ENCODE peak calls at places on chromosomes 16 and 17, in six cellular contexts. H, F, L, W, Z and M are unnamed samples.

GRCh38 chr17:74158761-74159160 is 44.7 kb upstream of the RPL38 start:
- DNase-seq in H (no peak), F (no peak), L (no peak), W (no peak), Z (no peak), M (no peak)

GRCh38 chr17:44865231-44865660 is 17.6 kb downstream of the HIGD1B start:
- DNase-seq in H (peak), F (peak), L (peak), W (peak), Z (peak), M (peak)

GRCh38 chr16:80518436-80518835 is 22.4 kb upstream of the DYNLRB2 start:
- DNase-seq in H (no peak), F (no peak), L (peak), W (no peak), Z (no peak), M (no peak)

GRCh38 chr16:75494696-75495601 is at the start of gene CHST6:
- DNase-seq in H (no peak), F (no peak), L (peak), W (peak), Z (peak), M (no peak)

GRCh38 chr16:49465661-49466528 is 92.3 kb downstream of the C16orf78 start:
- DNase-seq in H (peak), F (no peak), L (no peak), W (no peak), Z (no peak), M (no peak)

GRCh38 chr16:19203374-19203966 is 35.4 kb downstream of the SYT17 start:
- DNase-seq in H (peak), F (no peak), L (no peak), W (no peak), Z (no peak), M (peak)

GRCh38 chr16:85090166-85090565 is 22.1 kb downstream of the CIBAR2 start:
- DNase-seq in H (no peak), F (no peak), L (no peak), W (no peak), Z (no peak), M (no peak)

GRCh38 chr16:67963325-67964321 is 4.8 kb downstream of the SLC12A4 start:
- DNase-seq in H (no peak), F (no peak), L (no peak), W (no peak), Z (no peak), M (no peak)

GRCh38 chr16:66551362-66551761 is 1.0 kb upstream of the CKLF start:
- DNase-seq in H (peak), F (peak), L (peak), W (no peak), Z (peak), M (no peak)

GRCh38 chr17:57075193-57075592 is 9.9 kb upstream of the AKAP1 start:
- DNase-seq in H (no peak), F (no peak), L (no peak), W (no peak), Z (no peak), M (no peak)

GRCh38 chr17:7393613-7394451 is 493 bp downstream of the PLSCR3 start:
- DNase-seq in H (peak), F (no peak), L (peak), W (no peak), Z (no peak), M (no peak)

GRCh38 chr17:35849469-35850348 is 19.0 kb downstream of the HEATR9 start:
- DNase-seq in H (peak), F (peak), L (peak), W (peak), Z (peak), M (no peak)

GRCh38 chr17:17836818-17837379 is at the start of gene SREBF1:
- DNase-seq in H (peak), F (peak), L (peak), W (no peak), Z (peak), M (no peak)

GRCh38 chr17:77492446-77493237 is 351.9 kb downstream of the SEC14L1 start:
- DNase-seq in H (no peak), F (no peak), L (no peak), W (no peak), Z (no peak), M (no peak)

GRCh38 chr16:12437761-12438440 is 365.8 kb downstream of the CPPED1 start:
- DNase-seq in H (no peak), F (no peak), L (no peak), W (no peak), Z (no peak), M (no peak)

GRCh38 chr17:48545022-48545376 is at the start of gene HOXB2:
- DNase-seq in H (no peak), F (no peak), L (no peak), W (no peak), Z (no peak), M (no peak)

GRCh38 chr17:78343433-78344201 is 16.3 kb downstream of the SOCS3 start:
- DNase-seq in H (peak), F (peak), L (peak), W (no peak), Z (no peak), M (no peak)

GRCh38 chr17:1055751-1056645 is 59.1 kb downstream of the TIMM22 start:
- DNase-seq in H (no peak), F (no peak), L (peak), W (peak), Z (peak), M (peak)

GRCh38 chr16:31200821-31201510 is 1.6 kb downstream of the PYCARD start:
- DNase-seq in H (peak), F (no peak), L (peak), W (no peak), Z (no peak), M (no peak)

GRCh38 chr16:3187798-3188674 is at the start of gene OR1F1:
- DNase-seq in H (no peak), F (peak), L (peak), W (no peak), Z (no peak), M (no peak)

GRCh38 chr16:4239682-4240175 is 2.2 kb downstream of the SRL start:
- DNase-seq in H (no peak), F (no peak), L (no peak), W (no peak), Z (no peak), M (no peak)

GRCh38 chr17:38599398-38599856 is 6.3 kb downstream of the SRCIN1 start:
- DNase-seq in H (no peak), F (no peak), L (no peak), W (no peak), Z (no peak), M (no peak)

GRCh38 chr16:85119333-85120005 is 7.2 kb upstream of the CIBAR2 start:
- DNase-seq in H (no peak), F (no peak), L (no peak), W (no peak), Z (no peak), M (no peak)

GRCh38 chr17:1474402-1475189 is 17.9 kb downstream of the MYO1C start:
- DNase-seq in H (no peak), F (no peak), L (no peak), W (no peak), Z (no peak), M (no peak)

GRCh38 chr16:14669776-14670175 is 24.3 kb downstream of the PLA2G10 start:
- DNase-seq in H (peak), F (no peak), L (peak), W (no peak), Z (no peak), M (no peak)

GRCh38 chr17:40319651-40320550 is 10.9 kb downstream of the RARA start:
- DNase-seq in H (peak), F (peak), L (peak), W (no peak), Z (no peak), M (no peak)

GRCh38 chr17:78736526-78737079 is 45.5 kb downstream of the CYTH1 start:
- DNase-seq in H (peak), F (no peak), L (peak), W (no peak), Z (no peak), M (peak)

GRCh38 chr17:20174588-20175265 is 165.6 kb downstream of the SPECC1 start:
- DNase-seq in H (no peak), F (no peak), L (no peak), W (no peak), Z (no peak), M (no peak)

GRCh38 chr17:1577186-1577585 is 14.6 kb upstream of the PITPNA start:
- DNase-seq in H (peak), F (no peak), L (no peak), W (peak), Z (no peak), M (peak)

GRCh38 chr17:1736348-1737281 is 6.1 kb upstream of the SERPINF2 start:
- DNase-seq in H (peak), F (no peak), L (no peak), W (no peak), Z (no peak), M (no peak)

GRCh38 chr16:53952215-53953208 is 248.6 kb downstream of the FTO start:
- DNase-seq in H (no peak), F (no peak), L (peak), W (no peak), Z (no peak), M (no peak)